ENCODE peak calls at places on chromosomes 4 and X, in five cellular contexts. F is GM03348; L is Calu3; P is cerebellar cortex; T is stimulated activated CD4-positive, alpha-beta T cell treated with anti-CD3 and anti-CD28 coated beads, Interleukin-4, amount 100 ng/mL, for 48 hours. E is an unnamed sample.

GRCh38 chrX:104156630-104157529 is at the start of gene SLC25A53:
- DNase-seq in T (peak), P (peak), F (peak), L (peak), E (peak)

GRCh38 chr4:79408063-79408462 is at the start of gene GK2:
- DNase-seq in P (no peak), T (no peak), F (no peak), L (no peak), E (no peak)

GRCh38 chrX:31353095-31353494 is 281.3 kb upstream of the FTHL17 start:
- DNase-seq in P (no peak), F (peak), L (peak), T (no peak), E (no peak)

GRCh38 chr4:51851090-51851936 is 8.4 kb downstream of the DCUN1D4 start:
- DNase-seq in T (no peak), P (no peak), L (no peak), F (no peak), E (peak)

GRCh38 chr4:126691797-126692196 is 941.0 kb upstream of the INTU start:
- DNase-seq in L (no peak), P (no peak), T (no peak), F (no peak), E (no peak)

GRCh38 chr4:119794681-119795080 is 166.1 kb upstream of the PDE5A start:
- DNase-seq in P (no peak), L (peak), F (no peak), T (no peak), E (no peak)

GRCh38 chr4:187059031-187059430 is 335.4 kb upstream of the FAT1 start:
- DNase-seq in F (no peak), P (no peak), L (no peak), T (no peak), E (no peak)

GRCh38 chr4:170202721-170203120 is 113.0 kb upstream of the AADAT start:
- DNase-seq in L (no peak), P (no peak), T (no peak), F (no peak), E (no peak)

GRCh38 chrX:84248226-84248625 is 60.2 kb upstream of the RPS6KA6 start:
- DNase-seq in F (peak), T (no peak), L (no peak), P (no peak), E (no peak)

GRCh38 chr4:52038109-52038912 is at the start of gene SGCB:
- DNase-seq in T (peak), F (peak), L (peak), P (peak), E (peak)

GRCh38 chr4:121199742-121200561 is 35.8 kb upstream of the TNIP3 start:
- DNase-seq in L (no peak), F (no peak), T (no peak), P (no peak), E (no peak)

GRCh38 chr4:7124643-7125442 is 57.0 kb upstream of the GRPEL1 start:
- DNase-seq in P (no peak), L (no peak), T (no peak), F (peak), E (no peak)

GRCh38 chr4:174592256-174592984 is 70.1 kb upstream of the HPGD start:
- DNase-seq in L (no peak), T (no peak), F (no peak), P (no peak), E (no peak)

GRCh38 chr4:815464-816146 is 10.3 kb downstream of the CPLX1 start:
- DNase-seq in T (no peak), L (no peak), P (no peak), F (no peak), E (no peak)

GRCh38 chrX:17656035-17656418 is 81.3 kb upstream of the SCML1 start:
- DNase-seq in P (no peak), L (no peak), F (peak), T (no peak), E (no peak)

GRCh38 chr4:78551420-78552351 is at the start of gene ANXA3:
- DNase-seq in T (peak), L (peak), P (no peak), F (peak), E (no peak)